ENCODE peak calls at places on chromosomes 16 and 17, in ten cellular contexts. One of them, this sample, is unnamed.

GRCh38 chr16:28623172-28623711 is 13.4 kb upstream of the SULT1A1 start:
- DNase-seq in cardiac muscle cell: peak
- DNase-seq in osteocyte: peak
- DNase-seq in endothelial cell: no peak
- DNase-seq in AG04449: no peak
- DNase-seq in heart right ventricle: no peak
- DNase-seq in H9: peak
- DNase-seq in colonic mucosa: peak
- DNase-seq in tibial nerve: no peak
- DNase-seq in dorsolateral prefrontal cortex: peak
- DNase-seq in this sample: no peak

GRCh38 chr17:28526381-28526780 is 20.2 kb downstream of the FOXN1 start:
- DNase-seq in cardiac muscle cell: no peak
- DNase-seq in osteocyte: no peak
- DNase-seq in endothelial cell: no peak
- DNase-seq in AG04449: no peak
- DNase-seq in heart right ventricle: no peak
- DNase-seq in H9: no peak
- DNase-seq in colonic mucosa: no peak
- DNase-seq in tibial nerve: no peak
- DNase-seq in dorsolateral prefrontal cortex: no peak
- DNase-seq in this sample: no peak

GRCh38 chr16:80968386-80969113 is 38.1 kb downstream of the CMC2 start:
- DNase-seq in cardiac muscle cell: no peak
- DNase-seq in osteocyte: no peak
- DNase-seq in endothelial cell: no peak
- DNase-seq in AG04449: peak
- DNase-seq in heart right ventricle: no peak
- DNase-seq in H9: no peak
- DNase-seq in colonic mucosa: no peak
- DNase-seq in tibial nerve: no peak
- DNase-seq in dorsolateral prefrontal cortex: no peak
- DNase-seq in this sample: no peak

GRCh38 chr17:1473170-1473569 is 17.1 kb upstream of the CRK start:
- DNase-seq in cardiac muscle cell: no peak
- DNase-seq in osteocyte: no peak
- DNase-seq in endothelial cell: no peak
- DNase-seq in AG04449: no peak
- DNase-seq in heart right ventricle: no peak
- DNase-seq in H9: peak
- DNase-seq in colonic mucosa: no peak
- DNase-seq in tibial nerve: no peak
- DNase-seq in dorsolateral prefrontal cortex: no peak
- DNase-seq in this sample: no peak

GRCh38 chr16:27286446-27286845 is 17.9 kb upstream of the NSMCE1 start:
- DNase-seq in cardiac muscle cell: peak
- DNase-seq in osteocyte: peak
- DNase-seq in endothelial cell: no peak
- DNase-seq in AG04449: peak
- DNase-seq in heart right ventricle: peak
- DNase-seq in H9: no peak
- DNase-seq in colonic mucosa: no peak
- DNase-seq in tibial nerve: no peak
- DNase-seq in dorsolateral prefrontal cortex: no peak
- DNase-seq in this sample: no peak

GRCh38 chr16:67150833-67151396 is at the start of gene B3GNT9:
- DNase-seq in cardiac muscle cell: peak
- DNase-seq in osteocyte: no peak
- DNase-seq in endothelial cell: no peak
- DNase-seq in AG04449: no peak
- DNase-seq in heart right ventricle: peak
- DNase-seq in H9: peak
- DNase-seq in colonic mucosa: peak
- DNase-seq in tibial nerve: peak
- DNase-seq in dorsolateral prefrontal cortex: peak
- DNase-seq in this sample: no peak

GRCh38 chr16:58018803-58019202 is 6.8 kb upstream of the MMP15 start:
- DNase-seq in cardiac muscle cell: no peak
- DNase-seq in osteocyte: no peak
- DNase-seq in endothelial cell: no peak
- DNase-seq in AG04449: no peak
- DNase-seq in heart right ventricle: no peak
- DNase-seq in H9: peak
- DNase-seq in colonic mucosa: no peak
- DNase-seq in tibial nerve: no peak
- DNase-seq in dorsolateral prefrontal cortex: no peak
- DNase-seq in this sample: no peak

GRCh38 chr16:11674818-11675560 is 6.7 kb downstream of the SNN start:
- DNase-seq in cardiac muscle cell: peak
- DNase-seq in osteocyte: no peak
- DNase-seq in endothelial cell: no peak
- DNase-seq in AG04449: no peak
- DNase-seq in heart right ventricle: no peak
- DNase-seq in H9: no peak
- DNase-seq in colonic mucosa: no peak
- DNase-seq in tibial nerve: no peak
- DNase-seq in dorsolateral prefrontal cortex: no peak
- DNase-seq in this sample: no peak

GRCh38 chr17:50316016-50316587 is 29.8 kb upstream of the XYLT2 start:
- DNase-seq in cardiac muscle cell: no peak
- DNase-seq in osteocyte: no peak
- DNase-seq in endothelial cell: no peak
- DNase-seq in AG04449: no peak
- DNase-seq in heart right ventricle: no peak
- DNase-seq in H9: no peak
- DNase-seq in colonic mucosa: no peak
- DNase-seq in tibial nerve: no peak
- DNase-seq in dorsolateral prefrontal cortex: no peak
- DNase-seq in this sample: no peak

GRCh38 chr16:53817812-53818211 is 113.9 kb downstream of the FTO start:
- DNase-seq in cardiac muscle cell: peak
- DNase-seq in osteocyte: no peak
- DNase-seq in endothelial cell: no peak
- DNase-seq in AG04449: no peak
- DNase-seq in heart right ventricle: no peak
- DNase-seq in H9: no peak
- DNase-seq in colonic mucosa: no peak
- DNase-seq in tibial nerve: no peak
- DNase-seq in dorsolateral prefrontal cortex: no peak
- DNase-seq in this sample: no peak

GRCh38 chr16:50999181-50999580 is 151.9 kb downstream of the SALL1 start:
- DNase-seq in cardiac muscle cell: no peak
- DNase-seq in osteocyte: no peak
- DNase-seq in endothelial cell: no peak
- DNase-seq in AG04449: no peak
- DNase-seq in heart right ventricle: no peak
- DNase-seq in H9: no peak
- DNase-seq in colonic mucosa: no peak
- DNase-seq in tibial nerve: no peak
- DNase-seq in dorsolateral prefrontal cortex: no peak
- DNase-seq in this sample: no peak

GRCh38 chr17:63474174-63474913 is 2.5 kb upstream of the ACE start:
- DNase-seq in cardiac muscle cell: peak
- DNase-seq in osteocyte: no peak
- DNase-seq in endothelial cell: no peak
- DNase-seq in AG04449: no peak
- DNase-seq in heart right ventricle: peak
- DNase-seq in H9: no peak
- DNase-seq in colonic mucosa: peak
- DNase-seq in tibial nerve: no peak
- DNase-seq in dorsolateral prefrontal cortex: no peak
- DNase-seq in this sample: no peak

GRCh38 chr16:23520500-23520899 is 10.2 kb upstream of the GGA2 start:
- DNase-seq in cardiac muscle cell: no peak
- DNase-seq in osteocyte: no peak
- DNase-seq in endothelial cell: no peak
- DNase-seq in AG04449: no peak
- DNase-seq in heart right ventricle: no peak
- DNase-seq in H9: no peak
- DNase-seq in colonic mucosa: no peak
- DNase-seq in tibial nerve: no peak
- DNase-seq in dorsolateral prefrontal cortex: no peak
- DNase-seq in this sample: no peak

DNA sequence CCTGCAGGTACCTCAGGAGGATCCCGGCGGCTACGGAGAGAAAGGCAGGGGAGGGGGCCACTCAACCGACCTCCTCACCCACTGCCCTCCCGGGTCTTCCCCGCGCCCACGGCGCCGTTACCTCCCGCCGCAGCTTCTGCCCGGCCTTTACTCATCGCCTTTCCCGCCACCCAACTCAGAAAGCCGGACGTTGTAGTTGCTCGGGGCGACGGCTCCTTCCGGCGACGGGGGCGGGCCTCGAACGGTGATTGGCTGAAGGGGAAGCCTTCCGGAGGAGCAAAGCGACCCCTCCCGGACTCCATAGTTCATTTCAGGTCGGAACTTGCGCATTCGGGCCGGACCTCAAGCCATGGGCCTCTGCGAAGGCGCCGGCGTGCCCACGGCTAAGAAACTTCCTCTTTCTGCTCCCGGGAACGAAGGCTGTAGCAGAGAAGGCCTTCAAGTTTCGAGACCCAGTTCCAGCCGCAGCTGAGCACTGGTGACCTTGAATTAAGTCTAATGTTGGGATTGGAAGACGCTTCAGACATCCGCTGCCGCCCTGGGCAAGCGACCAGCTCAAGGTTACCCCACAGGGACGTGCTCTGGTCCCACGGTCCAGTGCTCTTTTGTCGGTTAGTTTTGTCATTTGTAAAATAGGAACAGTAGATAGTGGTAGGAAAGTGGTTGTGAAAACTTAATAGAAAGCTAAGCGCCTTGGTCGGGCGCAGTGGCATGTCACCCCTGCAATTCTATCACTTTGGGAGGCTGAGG is at the start of gene PSMC3IP:
- DNase-seq in cardiac muscle cell: peak
- DNase-seq in osteocyte: peak
- DNase-seq in endothelial cell: peak
- DNase-seq in AG04449: peak
- DNase-seq in heart right ventricle: peak
- DNase-seq in H9: peak
- DNase-seq in colonic mucosa: peak
- DNase-seq in tibial nerve: peak
- DNase-seq in dorsolateral prefrontal cortex: peak
- DNase-seq in this sample: peak
- TF ChIP-seq CTCF in cardiac muscle cell: peak
- TF ChIP-seq CTCF in osteocyte: peak
- TF ChIP-seq CTCF in endothelial cell: peak
- TF ChIP-seq CTCF in AG04449: peak
- TF ChIP-seq CTCF in heart right ventricle: peak
- TF ChIP-seq CTCF in H9: peak
- TF ChIP-seq CTCF in colonic mucosa: no peak
- TF ChIP-seq CTCF in tibial nerve: peak
- TF ChIP-seq CTCF in dorsolateral prefrontal cortex: peak
- TF ChIP-seq CTCF in this sample: no peak

GRCh38 chr16:77812856-77813523 is 24.6 kb downstream of the VAT1L start:
- DNase-seq in cardiac muscle cell: no peak
- DNase-seq in osteocyte: no peak
- DNase-seq in endothelial cell: no peak
- DNase-seq in AG04449: no peak
- DNase-seq in heart right ventricle: no peak
- DNase-seq in H9: no peak
- DNase-seq in colonic mucosa: no peak
- DNase-seq in tibial nerve: no peak
- DNase-seq in dorsolateral prefrontal cortex: no peak
- DNase-seq in this sample: no peak

GRCh38 chr16:77820340-77820739 is 32.0 kb downstream of the VAT1L start:
- DNase-seq in cardiac muscle cell: no peak
- DNase-seq in osteocyte: no peak
- DNase-seq in endothelial cell: no peak
- DNase-seq in AG04449: no peak
- DNase-seq in heart right ventricle: no peak
- DNase-seq in H9: no peak
- DNase-seq in colonic mucosa: no peak
- DNase-seq in tibial nerve: no peak
- DNase-seq in dorsolateral prefrontal cortex: no peak
- DNase-seq in this sample: no peak

DNA sequence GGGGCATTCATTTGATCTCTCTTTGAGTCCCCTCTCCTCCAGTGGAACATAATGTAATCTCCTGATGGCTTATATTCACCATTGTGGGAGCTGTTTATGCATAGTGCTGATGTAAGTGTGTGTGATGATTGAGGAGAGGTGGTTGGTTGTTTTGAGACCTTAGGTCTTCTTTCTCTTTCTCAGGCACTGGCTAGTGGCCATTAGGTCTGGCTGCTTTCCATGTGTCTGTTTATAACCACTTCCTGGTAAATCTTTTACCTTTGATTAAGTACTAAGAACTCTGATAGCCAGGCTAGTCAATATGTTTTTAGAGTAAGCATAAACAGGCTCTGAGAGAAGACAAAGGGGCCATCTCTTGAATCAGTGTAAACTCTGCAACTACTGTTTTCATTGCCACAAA is 27.9 kb downstream of the VAT1L start:
- DNase-seq in cardiac muscle cell: peak
- DNase-seq in osteocyte: no peak
- DNase-seq in endothelial cell: no peak
- DNase-seq in AG04449: no peak
- DNase-seq in heart right ventricle: no peak
- DNase-seq in H9: no peak
- DNase-seq in colonic mucosa: no peak
- DNase-seq in tibial nerve: no peak
- DNase-seq in dorsolateral prefrontal cortex: no peak
- DNase-seq in this sample: no peak
- TF ChIP-seq CTCF in cardiac muscle cell: no peak
- TF ChIP-seq CTCF in osteocyte: no peak
- TF ChIP-seq CTCF in endothelial cell: no peak
- TF ChIP-seq CTCF in AG04449: no peak
- TF ChIP-seq CTCF in heart right ventricle: no peak
- TF ChIP-seq CTCF in H9: no peak
- TF ChIP-seq CTCF in colonic mucosa: no peak
- TF ChIP-seq CTCF in tibial nerve: no peak
- TF ChIP-seq CTCF in dorsolateral prefrontal cortex: no peak
- TF ChIP-seq CTCF in this sample: no peak

GRCh38 chr17:39665642-39666221 is 583 bp downstream of the TCAP start:
- DNase-seq in cardiac muscle cell: no peak
- DNase-seq in osteocyte: no peak
- DNase-seq in endothelial cell: no peak
- DNase-seq in AG04449: no peak
- DNase-seq in heart right ventricle: no peak
- DNase-seq in H9: peak
- DNase-seq in colonic mucosa: no peak
- DNase-seq in tibial nerve: no peak
- DNase-seq in dorsolateral prefrontal cortex: no peak
- DNase-seq in this sample: no peak
- TF ChIP-seq CTCF in cardiac muscle cell: no peak
- TF ChIP-seq CTCF in osteocyte: peak
- TF ChIP-seq CTCF in endothelial cell: no peak
- TF ChIP-seq CTCF in AG04449: peak
- TF ChIP-seq CTCF in heart right ventricle: no peak
- TF ChIP-seq CTCF in H9: peak
- TF ChIP-seq CTCF in colonic mucosa: no peak
- TF ChIP-seq CTCF in tibial nerve: no peak
- TF ChIP-seq CTCF in dorsolateral prefrontal cortex: no peak
- TF ChIP-seq CTCF in this sample: peak

GRCh38 chr16:62194828-62195227 is 158.6 kb upstream of the CDH8 start:
- DNase-seq in cardiac muscle cell: no peak
- DNase-seq in osteocyte: no peak
- DNase-seq in endothelial cell: no peak
- DNase-seq in AG04449: no peak
- DNase-seq in heart right ventricle: no peak
- DNase-seq in H9: no peak
- DNase-seq in colonic mucosa: no peak
- DNase-seq in tibial nerve: no peak
- DNase-seq in dorsolateral prefrontal cortex: no peak
- DNase-seq in this sample: no peak

GRCh38 chr16:62190426-62190825 is 154.2 kb upstream of the CDH8 start:
- DNase-seq in cardiac muscle cell: peak
- DNase-seq in osteocyte: no peak
- DNase-seq in endothelial cell: no peak
- DNase-seq in AG04449: no peak
- DNase-seq in heart right ventricle: no peak
- DNase-seq in H9: no peak
- DNase-seq in colonic mucosa: no peak
- DNase-seq in tibial nerve: no peak
- DNase-seq in dorsolateral prefrontal cortex: no peak
- DNase-seq in this sample: no peak
- TF ChIP-seq CTCF in cardiac muscle cell: no peak
- TF ChIP-seq CTCF in osteocyte: peak
- TF ChIP-seq CTCF in endothelial cell: peak
- TF ChIP-seq CTCF in AG04449: peak
- TF ChIP-seq CTCF in heart right ventricle: peak
- TF ChIP-seq CTCF in H9: peak
- TF ChIP-seq CTCF in colonic mucosa: no peak
- TF ChIP-seq CTCF in tibial nerve: no peak
- TF ChIP-seq CTCF in dorsolateral prefrontal cortex: peak
- TF ChIP-seq CTCF in this sample: peak